ENCODE peak calls at places on chromosomes 2 and 18, in five cellular contexts. One of them, this sample, is unnamed.

GRCh38 chr2:174776686-174777085 is 12.4 kb upstream of the CHRNA1 start:
- DNase-seq in HepG2: no peak
- DNase-seq in K562: no peak
- DNase-seq in H1: no peak
- DNase-seq in GM12878: no peak
- DNase-seq in this sample: no peak

GRCh38 chr18:39799010-39799409 is 2156.0 kb upstream of the PIK3C3 start:
- DNase-seq in HepG2: no peak
- DNase-seq in K562: no peak
- DNase-seq in H1: no peak
- DNase-seq in GM12878: no peak
- DNase-seq in this sample: no peak

GRCh38 chr2:19574788-19575260 is 216.4 kb upstream of the OSR1 start:
- DNase-seq in HepG2: no peak
- DNase-seq in K562: no peak
- DNase-seq in H1: no peak
- DNase-seq in GM12878: no peak
- DNase-seq in this sample: no peak

GRCh38 chr2:71506222-71506621 is 52.9 kb downstream of the DYSF start:
- DNase-seq in HepG2: no peak
- DNase-seq in K562: no peak
- DNase-seq in H1: no peak
- DNase-seq in GM12878: no peak
- DNase-seq in this sample: no peak

GRCh38 chr2:128272586-128273468 is 45.8 kb downstream of the HS6ST1 start:
- DNase-seq in HepG2: no peak
- DNase-seq in K562: no peak
- DNase-seq in H1: no peak
- DNase-seq in GM12878: no peak
- DNase-seq in this sample: no peak

GRCh38 chr2:151032741-151033152 is 228.9 kb downstream of the RBM43 start:
- DNase-seq in HepG2: no peak
- DNase-seq in K562: no peak
- DNase-seq in H1: no peak
- DNase-seq in GM12878: no peak
- DNase-seq in this sample: no peak

GRCh38 chr2:191539068-191539467 is 138.9 kb upstream of the NABP1 start:
- DNase-seq in HepG2: no peak
- DNase-seq in K562: peak; percentile 21
- DNase-seq in H1: no peak
- DNase-seq in GM12878: no peak
- DNase-seq in this sample: peak; percentile 18

GRCh38 chr2:28869494-28870145 is 489 bp downstream of the TRMT61B start:
- DNase-seq in HepG2: no peak
- DNase-seq in K562: no peak
- DNase-seq in H1: no peak
- DNase-seq in GM12878: no peak
- DNase-seq in this sample: no peak

GRCh38 chr18:75896865-75897264 is 469.4 kb upstream of the SMIM21 start:
- DNase-seq in HepG2: peak; percentile 8
- DNase-seq in K562: no peak
- DNase-seq in H1: no peak
- DNase-seq in GM12878: no peak
- DNase-seq in this sample: peak; percentile 22

GRCh38 chr18:669077-669476 is 11.6 kb downstream of the TYMS start:
- DNase-seq in HepG2: no peak
- DNase-seq in K562: no peak
- DNase-seq in H1: no peak
- DNase-seq in GM12878: no peak
- DNase-seq in this sample: no peak

GRCh38 chr2:85920810-85921545 is 32.2 kb upstream of the ST3GAL5 start:
- DNase-seq in HepG2: no peak
- DNase-seq in K562: no peak
- DNase-seq in H1: no peak
- DNase-seq in GM12878: no peak
- DNase-seq in this sample: no peak

GRCh38 chr2:191656389-191656788 is 21.5 kb upstream of the NABP1 start:
- DNase-seq in HepG2: no peak
- DNase-seq in K562: no peak
- DNase-seq in H1: no peak
- DNase-seq in GM12878: no peak
- DNase-seq in this sample: no peak

GRCh38 chr2:71082402-71083252 is 14.2 kb downstream of the NAGK start:
- DNase-seq in HepG2: no peak
- DNase-seq in K562: no peak
- DNase-seq in H1: no peak
- DNase-seq in GM12878: no peak
- DNase-seq in this sample: no peak

GRCh38 chr2:210072493-210072892 is 70.1 kb downstream of the RPE start:
- DNase-seq in HepG2: no peak
- DNase-seq in K562: no peak
- DNase-seq in H1: peak; percentile 48
- DNase-seq in GM12878: no peak
- DNase-seq in this sample: no peak

GRCh38 chr2:148721991-148722777 is 77.6 kb downstream of the EPC2 start:
- DNase-seq in HepG2: no peak
- DNase-seq in K562: no peak
- DNase-seq in H1: no peak
- DNase-seq in GM12878: no peak
- DNase-seq in this sample: no peak

GRCh38 chr2:72104821-72105588 is 42.7 kb downstream of the CYP26B1 start:
- DNase-seq in HepG2: peak; percentile 15
- DNase-seq in K562: no peak
- DNase-seq in H1: peak; percentile 50
- DNase-seq in GM12878: no peak
- DNase-seq in this sample: no peak

GRCh38 chr2:235468978-235469694 is 24.7 kb upstream of the AGAP1 start:
- DNase-seq in HepG2: no peak
- DNase-seq in K562: no peak
- DNase-seq in H1: no peak
- DNase-seq in GM12878: no peak
- DNase-seq in this sample: peak; percentile 67

GRCh38 chr2:177646791-177647190 is 254.2 kb downstream of the AGPS start:
- DNase-seq in HepG2: no peak
- DNase-seq in K562: no peak
- DNase-seq in H1: no peak
- DNase-seq in GM12878: no peak
- DNase-seq in this sample: no peak

GRCh38 chr2:128236491-128237035 is 82.1 kb downstream of the HS6ST1 start:
- DNase-seq in HepG2: no peak
- DNase-seq in K562: no peak
- DNase-seq in H1: no peak
- DNase-seq in GM12878: no peak
- DNase-seq in this sample: no peak

GRCh38 chr2:228102949-228103348 is 78.5 kb downstream of the SPHKAP start:
- DNase-seq in HepG2: no peak
- DNase-seq in K562: no peak
- DNase-seq in H1: no peak
- DNase-seq in GM12878: peak; percentile 9
- DNase-seq in this sample: no peak

GRCh38 chr18:49725809-49726514 is 87.4 kb downstream of the ACAA2 start:
- DNase-seq in HepG2: peak; percentile 13
- DNase-seq in K562: peak; percentile 19
- DNase-seq in H1: peak; percentile 72
- DNase-seq in GM12878: no peak
- DNase-seq in this sample: peak; percentile 91

GRCh38 chr18:72868666-72869661 is 1.2 kb upstream of the NETO1 start:
- DNase-seq in HepG2: no peak
- DNase-seq in K562: no peak
- DNase-seq in H1: peak; percentile 67
- DNase-seq in GM12878: no peak
- DNase-seq in this sample: no peak

GRCh38 chr2:219175486-219175885 is 1.2 kb downstream of the CNPPD1 start:
- DNase-seq in HepG2: no peak
- DNase-seq in K562: no peak
- DNase-seq in H1: no peak
- DNase-seq in GM12878: no peak
- DNase-seq in this sample: no peak

GRCh38 chr2:105553538-105554196 is 154.8 kb upstream of the FHL2 start:
- DNase-seq in HepG2: no peak
- DNase-seq in K562: no peak
- DNase-seq in H1: no peak
- DNase-seq in GM12878: no peak
- DNase-seq in this sample: no peak

GRCh38 chr18:78875998-78876650 is 103.5 kb upstream of the SALL3 start:
- DNase-seq in HepG2: no peak
- DNase-seq in K562: no peak
- DNase-seq in H1: no peak
- DNase-seq in GM12878: no peak
- DNase-seq in this sample: no peak

GRCh38 chr2:226802573-226802972 is 3.0 kb upstream of the IRS1 start:
- DNase-seq in HepG2: peak; percentile 86
- DNase-seq in K562: peak; percentile 26
- DNase-seq in H1: no peak
- DNase-seq in GM12878: no peak
- DNase-seq in this sample: peak; percentile 81

GRCh38 chr2:147499785-147500184 is 345.0 kb upstream of the ACVR2A start:
- DNase-seq in HepG2: no peak
- DNase-seq in K562: no peak
- DNase-seq in H1: no peak
- DNase-seq in GM12878: peak; percentile 40
- DNase-seq in this sample: no peak

GRCh38 chr2:75598572-75599155 is 37.9 kb upstream of the EVA1A start:
- DNase-seq in HepG2: no peak
- DNase-seq in K562: no peak
- DNase-seq in H1: no peak
- DNase-seq in GM12878: no peak
- DNase-seq in this sample: no peak
- TF ChIP-seq SRF in HepG2: no peak
- TF ChIP-seq SRF in K562: no peak
- TF ChIP-seq SRF in H1: no peak
- TF ChIP-seq SRF in GM12878: no peak
- TF ChIP-seq SRF in this sample: no peak

DNA sequence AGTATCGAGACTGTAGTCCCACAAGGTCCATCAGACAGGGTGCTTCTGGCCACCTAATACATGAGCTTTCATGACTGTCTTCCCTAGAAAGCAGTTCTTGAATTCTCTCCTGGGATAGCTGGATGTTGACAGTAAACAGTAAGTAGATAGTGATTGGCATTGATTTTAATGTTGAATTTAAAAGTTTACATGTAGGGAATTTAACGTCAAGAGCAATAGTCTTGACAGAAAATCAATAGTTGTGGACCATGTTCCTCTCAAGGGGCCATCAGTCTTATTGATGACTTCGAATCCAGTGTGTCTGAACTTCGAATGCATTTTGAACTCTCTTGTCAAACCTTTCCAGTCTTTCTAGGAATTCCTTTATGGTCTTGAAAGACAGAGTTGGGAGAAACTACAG is 63.9 kb downstream of the ITGB1BP1 start:
- DNase-seq in HepG2: no peak
- DNase-seq in K562: no peak
- DNase-seq in H1: no peak
- DNase-seq in GM12878: no peak
- DNase-seq in this sample: no peak
- H3K36me3 ChIP-seq in HepG2: peaks cover 11% of the 10 kb centered on the region
- H3K36me3 ChIP-seq in K562: no peaks in the 10 kb centered on the region
- H3K36me3 ChIP-seq in H1: peaks cover 8% of the 10 kb centered on the region
- H3K36me3 ChIP-seq in GM12878: no peaks in the 10 kb centered on the region
- H3K36me3 ChIP-seq in this sample: peaks cover 7% of the 10 kb centered on the region

GRCh38 chr2:107635883-107636282 is 190.8 kb upstream of the RGPD4 start:
- DNase-seq in HepG2: no peak
- DNase-seq in K562: no peak
- DNase-seq in H1: no peak
- DNase-seq in GM12878: no peak
- DNase-seq in this sample: no peak
- TF ChIP-seq MAX in HepG2: no peak
- TF ChIP-seq MAX in K562: no peak
- TF ChIP-seq MAX in H1: no peak
- TF ChIP-seq MAX in GM12878: no peak
- TF ChIP-seq MAX in this sample: no peak

GRCh38 chr2:59301466-59302402 is 1060.6 kb upstream of the FANCL start:
- DNase-seq in HepG2: peak; percentile 67
- DNase-seq in K562: peak; percentile 11
- DNase-seq in H1: no peak
- DNase-seq in GM12878: no peak
- DNase-seq in this sample: peak; percentile 15
- TF ChIP-seq SRF in HepG2: no peak
- TF ChIP-seq SRF in K562: no peak
- TF ChIP-seq SRF in H1: no peak
- TF ChIP-seq SRF in GM12878: no peak
- TF ChIP-seq SRF in this sample: no peak

This sample was measured in HCT116.